ENCODE peak calls at places on chromosomes 13 and 19, in seven cellular contexts. H is NCI-H460, L is NCI-H1930, A is left colon, J is spleen, Z is neural crest cell, P is NCI-H446 treated with DMSO at 0.1 percent for 48 hours. V is an unnamed sample.

GRCh38 chr19:1445185-1445931 is 4.6 kb upstream of the APC2 start:
- DNase-seq in J (peak; percentile 97), Z (peak; percentile 83), H (peak; percentile 43), A (peak; percentile 78), L (no peak), P (peak; percentile 27), V (no peak)

GRCh38 chr19:23799321-23799720 is 40.6 kb upstream of the ZNF681 start:
- DNase-seq in L (no peak), J (no peak), P (no peak), A (no peak), H (no peak), Z (no peak), V (no peak)

GRCh38 chr19:19300613-19301012 is 19.7 kb downstream of the SUGP1 start:
- DNase-seq in Z (no peak), P (no peak), J (no peak), H (no peak), A (no peak), L (no peak), V (no peak)

GRCh38 chr19:23118400-23118799 is 1.6 kb downstream of the ZNF730 start:
- DNase-seq in P (no peak), H (no peak), Z (no peak), A (no peak), L (no peak), J (no peak), V (no peak)

GRCh38 chr19:2186071-2186846 is 22.5 kb downstream of the DOT1L start:
- DNase-seq in Z (no peak), L (no peak), A (peak; percentile 51), P (no peak), J (no peak), H (no peak), V (peak; percentile 85)

GRCh38 chr19:35669566-35669965 is 3.2 kb downstream of the UPK1A start:
- DNase-seq in J (no peak), H (no peak), L (no peak), Z (no peak), A (no peak), P (no peak), V (no peak)

GRCh38 chr19:2266183-2266993 is 10.2 kb upstream of the JSRP1 start:
- DNase-seq in L (no peak), Z (no peak), J (peak; percentile 95), A (peak; percentile 97), H (no peak), P (no peak), V (peak; percentile 86)

GRCh38 chr19:49241769-49242168 is 83.2 kb downstream of the SLC6A16 start:
- DNase-seq in J (no peak), L (no peak), Z (no peak), H (no peak), A (no peak), P (no peak), V (no peak)

GRCh38 chr19:8648240-8648639 is 17.8 kb downstream of the NFILZ start:
- DNase-seq in L (no peak), H (no peak), A (no peak), J (no peak), Z (no peak), P (no peak), V (no peak)

GRCh38 chr13:50277127-50277526 is 261.9 kb downstream of the KCNRG start:
- DNase-seq in L (no peak), Z (no peak), J (no peak), A (no peak), P (no peak), H (peak; percentile 44), V (no peak)

GRCh38 chr13:45511310-45512147 is 46.8 kb downstream of the COG3 start:
- DNase-seq in P (peak; percentile 39), A (no peak), L (peak; percentile 70), Z (peak; percentile 30), J (no peak), H (peak; percentile 54), V (peak; percentile 61)

GRCh38 chr13:99135591-99135990 is 65.1 kb upstream of the UBAC2 start:
- DNase-seq in J (no peak), H (no peak), L (no peak), P (no peak), Z (no peak), A (no peak), V (no peak)

GRCh38 chr19:31675187-31675913 is 326.1 kb upstream of the TSHZ3 start:
- DNase-seq in H (no peak), J (no peak), A (no peak), Z (no peak), P (no peak), L (no peak), V (no peak)

GRCh38 chr13:65555973-65556372 is 1674.2 kb downstream of the PCDH9 start:
- DNase-seq in J (no peak), P (peak; percentile 49), A (no peak), H (no peak), Z (no peak), L (peak; percentile 55), V (no peak)

GRCh38 chr13:25966086-25966485 is 85.7 kb downstream of the SHISA2 start:
- DNase-seq in J (no peak), P (no peak), A (no peak), L (no peak), H (no peak), Z (no peak), V (peak; percentile 24)

GRCh38 chr13:97058896-97059295 is 64.6 kb upstream of the OXGR1 start:
- DNase-seq in H (no peak), J (no peak), A (no peak), P (no peak), L (no peak), Z (no peak), V (no peak)

GRCh38 chr19:42113641-42114348 is 18.5 kb downstream of the POU2F2 start:
- DNase-seq in Z (no peak), J (peak; percentile 89), P (no peak), H (peak; percentile 28), A (peak; percentile 35), L (no peak), V (peak; percentile 97)

GRCh38 chr19:16535381-16535780 is 6.9 kb downstream of the CHERP start:
- DNase-seq in H (no peak), J (no peak), A (no peak), Z (no peak), L (no peak), P (no peak), V (no peak)

GRCh38 chr19:41225238-41226052 is 6.4 kb downstream of the AXL start:
- DNase-seq in P (no peak), A (peak; percentile 37), J (no peak), Z (no peak), L (no peak), H (peak; percentile 90), V (peak; percentile 95)

GRCh38 chr19:5801796-5802616 is 2.9 kb upstream of the NRTN start:
- DNase-seq in A (no peak), J (no peak), P (no peak), L (peak; percentile 62), H (no peak), Z (peak; percentile 60), V (no peak)

GRCh38 chr13:74210693-74211393 is 76.6 kb upstream of the KLF12 start:
- DNase-seq in J (no peak), P (no peak), H (no peak), A (no peak), Z (no peak), L (no peak), V (no peak)

GRCh38 chr13:37345869-37346268 is 240.4 kb upstream of the CSNK1A1L start:
- DNase-seq in A (no peak), P (no peak), J (no peak), H (no peak), Z (no peak), L (no peak), V (no peak)

V was measured in dermis microvascular lymphatic vessel endothelial cell.